ENCODE peak calls at places on chromosome 17, in seven cellular contexts. One of them, this sample, is unnamed.

GRCh38 chr17:6177941-6178694 is 107.9 kb downstream of the WSCD1 start:
- DNase-seq in astrocyte: no peak
- DNase-seq in fibroblast of lung: no peak
- DNase-seq in PC-9: no peak
- DNase-seq in breast epithelium: no peak
- DNase-seq in GM06990: no peak
- DNase-seq in brain microvascular endothelial cell: no peak
- DNase-seq in this sample: no peak

GRCh38 chr17:73334771-73335513 is 23.1 kb upstream of the CDC42EP4 start:
- DNase-seq in PC-9: no peak
- DNase-seq in astrocyte: no peak
- DNase-seq in brain microvascular endothelial cell: no peak
- DNase-seq in fibroblast of lung: no peak
- DNase-seq in breast epithelium: peak; percentile 56
- DNase-seq in GM06990: no peak
- DNase-seq in this sample: no peak

GRCh38 chr17:39920218-39921210 is 2.1 kb upstream of the GSDMB start:
- DNase-seq in breast epithelium: no peak
- DNase-seq in PC-9: no peak
- DNase-seq in GM06990: peak; percentile 59
- DNase-seq in astrocyte: no peak
- DNase-seq in fibroblast of lung: no peak
- DNase-seq in brain microvascular endothelial cell: no peak
- DNase-seq in this sample: peak; percentile 56

GRCh38 chr17:38691154-38691553 is 13.9 kb upstream of the MLLT6 start:
- DNase-seq in PC-9: no peak
- DNase-seq in fibroblast of lung: no peak
- DNase-seq in breast epithelium: no peak
- DNase-seq in brain microvascular endothelial cell: no peak
- DNase-seq in GM06990: no peak
- DNase-seq in astrocyte: no peak
- DNase-seq in this sample: no peak

GRCh38 chr17:7222972-7223292 is 3.2 kb downstream of the ACADVL start:
- DNase-seq in GM06990: no peak
- DNase-seq in PC-9: no peak
- DNase-seq in astrocyte: no peak
- DNase-seq in brain microvascular endothelial cell: no peak
- DNase-seq in breast epithelium: no peak
- DNase-seq in fibroblast of lung: no peak
- DNase-seq in this sample: no peak

GRCh38 chr17:19254651-19255050 is 17.5 kb downstream of the EPN2 start:
- DNase-seq in brain microvascular endothelial cell: no peak
- DNase-seq in GM06990: no peak
- DNase-seq in astrocyte: no peak
- DNase-seq in PC-9: no peak
- DNase-seq in fibroblast of lung: no peak
- DNase-seq in breast epithelium: no peak
- DNase-seq in this sample: no peak

GRCh38 chr17:50848691-50849090 is 13.3 kb downstream of the WFIKKN2 start:
- DNase-seq in brain microvascular endothelial cell: no peak
- DNase-seq in fibroblast of lung: no peak
- DNase-seq in GM06990: no peak
- DNase-seq in astrocyte: no peak
- DNase-seq in breast epithelium: no peak
- DNase-seq in PC-9: no peak
- DNase-seq in this sample: no peak

GRCh38 chr17:81432873-81433451 is 37.7 kb downstream of the BAHCC1 start:
- DNase-seq in brain microvascular endothelial cell: no peak
- DNase-seq in astrocyte: no peak
- DNase-seq in GM06990: no peak
- DNase-seq in fibroblast of lung: no peak
- DNase-seq in breast epithelium: no peak
- DNase-seq in PC-9: no peak
- DNase-seq in this sample: no peak

GRCh38 chr17:27106982-27107360 is 186.9 kb upstream of the WSB1 start:
- DNase-seq in astrocyte: no peak
- DNase-seq in brain microvascular endothelial cell: no peak
- DNase-seq in PC-9: no peak
- DNase-seq in GM06990: no peak
- DNase-seq in fibroblast of lung: no peak
- DNase-seq in breast epithelium: no peak
- DNase-seq in this sample: no peak

GRCh38 chr17:50194441-50195195 is 6.8 kb downstream of the COL1A1 start:
- DNase-seq in fibroblast of lung: peak; percentile 51
- DNase-seq in GM06990: no peak
- DNase-seq in astrocyte: no peak
- DNase-seq in brain microvascular endothelial cell: no peak
- DNase-seq in breast epithelium: no peak
- DNase-seq in PC-9: no peak
- DNase-seq in this sample: no peak

GRCh38 chr17:8753976-8754440 is 4.3 kb downstream of the SPDYE4 start:
- DNase-seq in GM06990: no peak
- DNase-seq in PC-9: no peak
- DNase-seq in brain microvascular endothelial cell: peak; percentile 22
- DNase-seq in breast epithelium: no peak
- DNase-seq in astrocyte: no peak
- DNase-seq in fibroblast of lung: peak; percentile 14
- DNase-seq in this sample: peak; percentile 67

GRCh38 chr17:78678220-78678554 is 101.0 kb upstream of the DNAH17 start:
- DNase-seq in brain microvascular endothelial cell: no peak
- DNase-seq in PC-9: no peak
- DNase-seq in astrocyte: no peak
- DNase-seq in fibroblast of lung: no peak
- DNase-seq in GM06990: no peak
- DNase-seq in breast epithelium: no peak
- DNase-seq in this sample: no peak

GRCh38 chr17:2053380-2054261 is 1.3 kb upstream of the HIC1 start:
- DNase-seq in GM06990: peak; percentile 85
- DNase-seq in fibroblast of lung: peak; percentile 77
- DNase-seq in breast epithelium: no peak
- DNase-seq in astrocyte: no peak
- DNase-seq in brain microvascular endothelial cell: no peak
- DNase-seq in PC-9: no peak
- DNase-seq in this sample: peak; percentile 91

GRCh38 chr17:50345443-50346312 is at the start of gene XYLT2:
- DNase-seq in fibroblast of lung: peak; percentile 91
- DNase-seq in breast epithelium: peak; percentile 80
- DNase-seq in astrocyte: peak; percentile 82
- DNase-seq in GM06990: peak; percentile 92
- DNase-seq in PC-9: peak; percentile 38
- DNase-seq in brain microvascular endothelial cell: peak; percentile 72
- DNase-seq in this sample: peak; percentile 99

GRCh38 chr17:78613423-78613822 is 36.2 kb upstream of the DNAH17 start:
- DNase-seq in GM06990: no peak
- DNase-seq in breast epithelium: no peak
- DNase-seq in astrocyte: no peak
- DNase-seq in PC-9: no peak
- DNase-seq in fibroblast of lung: no peak
- DNase-seq in brain microvascular endothelial cell: no peak
- DNase-seq in this sample: no peak

GRCh38 chr17:44970136-44970737 is 2.1 kb upstream of the C1QL1 start:
- DNase-seq in breast epithelium: no peak
- DNase-seq in brain microvascular endothelial cell: no peak
- DNase-seq in fibroblast of lung: peak; percentile 31
- DNase-seq in PC-9: no peak
- DNase-seq in astrocyte: peak; percentile 20
- DNase-seq in GM06990: peak; percentile 29
- DNase-seq in this sample: peak; percentile 84

GRCh38 chr17:44967026-44967906 is 837 bp downstream of the C1QL1 start:
- DNase-seq in breast epithelium: no peak
- DNase-seq in brain microvascular endothelial cell: no peak
- DNase-seq in PC-9: no peak
- DNase-seq in fibroblast of lung: no peak
- DNase-seq in astrocyte: no peak
- DNase-seq in GM06990: no peak
- DNase-seq in this sample: peak; percentile 82

GRCh38 chr17:44969144-44969780 is 1.2 kb upstream of the C1QL1 start:
- DNase-seq in astrocyte: no peak
- DNase-seq in fibroblast of lung: no peak
- DNase-seq in brain microvascular endothelial cell: no peak
- DNase-seq in PC-9: no peak
- DNase-seq in breast epithelium: no peak
- DNase-seq in GM06990: no peak
- DNase-seq in this sample: peak; percentile 80

GRCh38 chr17:44967907-44968224 is 237 bp downstream of the C1QL1 start:
- DNase-seq in brain microvascular endothelial cell: no peak
- DNase-seq in astrocyte: no peak
- DNase-seq in GM06990: no peak
- DNase-seq in breast epithelium: no peak
- DNase-seq in PC-9: no peak
- DNase-seq in fibroblast of lung: no peak
- DNase-seq in this sample: no peak

DNA sequence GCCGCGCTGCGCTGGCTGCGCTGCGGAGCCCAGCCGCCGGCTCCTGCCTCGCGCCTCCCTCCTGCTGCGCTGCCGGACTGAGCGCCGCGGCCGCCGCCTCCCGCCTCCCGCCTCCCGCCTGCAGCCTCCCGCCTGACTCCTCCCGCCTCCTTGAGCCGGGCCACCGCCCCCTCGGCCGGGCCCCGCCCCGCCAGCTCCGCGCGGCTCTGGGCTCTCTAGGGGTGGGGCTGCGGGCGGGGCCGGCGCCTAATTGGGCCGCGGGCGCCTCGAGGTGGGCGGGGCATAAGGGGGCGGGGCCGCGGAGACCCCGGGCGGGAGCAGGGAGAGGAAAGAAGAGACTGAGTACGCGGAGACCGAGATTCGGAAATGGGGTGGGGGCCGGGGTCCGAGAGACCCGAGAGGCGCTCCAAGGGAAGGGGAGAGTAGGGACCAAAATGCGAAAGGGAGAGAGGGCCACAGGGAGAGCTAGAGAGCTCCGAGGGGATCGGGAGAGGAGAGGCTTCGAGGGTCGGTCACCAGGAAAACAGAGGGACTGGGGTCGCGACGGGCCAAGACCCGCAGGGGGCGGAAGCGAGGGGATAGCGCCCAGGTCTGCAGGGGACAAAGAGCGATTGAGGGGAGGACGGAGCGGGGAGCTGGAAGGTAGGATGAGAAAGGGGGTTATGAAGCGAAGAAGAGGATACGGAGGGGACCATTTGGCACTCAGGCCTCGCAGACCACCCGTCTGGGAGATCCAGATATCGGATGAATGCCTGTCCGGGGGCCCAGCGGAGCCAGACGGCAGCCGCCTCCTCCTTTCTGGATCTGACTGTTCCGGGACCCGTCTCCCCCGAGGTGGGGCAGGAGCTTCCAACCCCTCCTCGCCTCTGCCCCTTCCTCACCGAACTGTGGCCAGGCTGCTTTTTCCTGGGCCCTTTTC is at the start of gene C1QL1:
- DNase-seq in GM06990: peak; percentile 89
- DNase-seq in fibroblast of lung: peak; percentile 86
- DNase-seq in brain microvascular endothelial cell: peak; percentile 71
- DNase-seq in astrocyte: peak; percentile 63
- DNase-seq in breast epithelium: peak; percentile 85
- DNase-seq in PC-9: peak; percentile 63
- DNase-seq in this sample: peak; percentile 100
- H3K4me3 ChIP-seq in GM06990: peak within 1 kb of the TSS; percentile 42
- H3K4me3 ChIP-seq in fibroblast of lung: peak within 1 kb of the TSS; percentile 56
- H3K4me3 ChIP-seq in brain microvascular endothelial cell: peak within 1 kb of the TSS; percentile 49
- H3K4me3 ChIP-seq in astrocyte: peak within 1 kb of the TSS; percentile 55
- H3K4me3 ChIP-seq in breast epithelium: peak within 1 kb of the TSS; percentile 66
- H3K4me3 ChIP-seq in PC-9: peak within 1 kb of the TSS; percentile 47
- H3K4me3 ChIP-seq in this sample: peak within 1 kb of the TSS; percentile 76

GRCh38 chr17:62643496-62643895 is 16.0 kb downstream of the MRC2 start:
- DNase-seq in astrocyte: no peak
- DNase-seq in PC-9: no peak
- DNase-seq in brain microvascular endothelial cell: no peak
- DNase-seq in breast epithelium: no peak
- DNase-seq in fibroblast of lung: no peak
- DNase-seq in GM06990: no peak
- DNase-seq in this sample: no peak
- H3K27me3 ChIP-seq in astrocyte: no peaks in the 10 kb centered on the region
- H3K27me3 ChIP-seq in PC-9: no peaks in the 10 kb centered on the region
- H3K27me3 ChIP-seq in brain microvascular endothelial cell: no peaks in the 10 kb centered on the region
- H3K27me3 ChIP-seq in breast epithelium: no peaks in the 10 kb centered on the region
- H3K27me3 ChIP-seq in fibroblast of lung: no peaks in the 10 kb centered on the region
- H3K27me3 ChIP-seq in GM06990: no peaks in the 10 kb centered on the region
- H3K27me3 ChIP-seq in this sample: no peaks in the 10 kb centered on the region

GRCh38 chr17:640436-640835 is 74.2 kb downstream of the VPS53 start:
- DNase-seq in astrocyte: no peak
- DNase-seq in PC-9: no peak
- DNase-seq in fibroblast of lung: no peak
- DNase-seq in GM06990: no peak
- DNase-seq in breast epithelium: no peak
- DNase-seq in brain microvascular endothelial cell: no peak
- DNase-seq in this sample: no peak
- H3K36me3 ChIP-seq in astrocyte: peaks cover 3% of the 10 kb centered on the region
- H3K36me3 ChIP-seq in PC-9: peaks cover 10% of the 10 kb centered on the region
- H3K36me3 ChIP-seq in fibroblast of lung: no peaks in the 10 kb centered on the region
- H3K36me3 ChIP-seq in GM06990: peaks cover 3% of the 10 kb centered on the region
- H3K36me3 ChIP-seq in breast epithelium: no peaks in the 10 kb centered on the region
- H3K36me3 ChIP-seq in brain microvascular endothelial cell: peaks cover 10% of the 10 kb centered on the region
- H3K36me3 ChIP-seq in this sample: no peaks in the 10 kb centered on the region

DNA sequence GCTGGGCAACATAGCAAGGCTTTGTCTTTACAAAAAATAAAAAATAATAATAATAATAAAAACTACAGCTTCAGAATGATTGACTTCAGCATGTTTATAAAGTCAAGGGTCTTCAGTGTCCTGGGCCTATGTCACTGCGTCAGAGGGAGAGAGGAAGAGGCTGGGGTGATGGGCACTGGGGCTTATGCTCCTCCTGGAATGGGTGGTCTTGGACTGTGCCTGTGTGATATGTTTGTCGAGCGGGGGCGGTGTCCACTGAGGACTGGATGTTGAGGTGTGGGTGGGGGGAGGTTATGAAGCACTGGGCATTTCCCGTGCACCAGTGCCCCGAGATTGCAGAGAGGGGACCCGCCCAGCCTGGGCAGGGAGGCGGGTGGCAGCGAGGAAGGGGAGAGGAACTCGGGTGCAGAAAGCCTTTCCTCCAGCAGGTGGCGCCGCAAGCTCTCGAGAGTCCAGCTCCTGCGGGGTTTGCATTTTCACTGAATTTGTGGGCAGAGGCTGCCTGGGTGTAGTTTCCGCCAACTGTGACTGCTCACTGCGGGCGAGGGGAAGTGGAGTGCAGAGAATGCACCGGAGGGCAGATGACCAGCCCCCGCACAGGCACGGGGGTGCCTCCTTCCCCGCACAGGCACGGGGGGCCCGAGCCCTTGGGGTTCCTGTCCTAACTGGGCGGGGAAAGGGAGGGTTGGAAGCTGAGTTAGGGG is 190.5 kb downstream of the SEC14L1 start:
- DNase-seq in astrocyte: peak; percentile 75
- DNase-seq in fibroblast of lung: peak; percentile 84
- DNase-seq in breast epithelium: peak; percentile 90
- DNase-seq in GM06990: peak; percentile 79
- DNase-seq in brain microvascular endothelial cell: peak; percentile 82
- DNase-seq in PC-9: peak; percentile 67
- DNase-seq in this sample: peak; percentile 98
- H3K4me3 ChIP-seq in astrocyte: no peak overlapping the region
- H3K4me3 ChIP-seq in fibroblast of lung: no peak overlapping the region
- H3K4me3 ChIP-seq in breast epithelium: peak overlapping the region; percentile 11
- H3K4me3 ChIP-seq in GM06990: peak overlapping the region; percentile 49
- H3K4me3 ChIP-seq in brain microvascular endothelial cell: no peak overlapping the region
- H3K4me3 ChIP-seq in PC-9: no peak overlapping the region
- H3K4me3 ChIP-seq in this sample: no peak overlapping the region